ENCODE peak calls at places on chromosomes 13 and 19, in eight cellular contexts. K, E, Y, D, I, Z, V and X are unnamed samples.

GRCh38 chr19:37317403-37318209 is 53.3 kb upstream of the ZNF527 start:
- DNase-seq in K (peak), E (peak), Y (peak), D (peak), I (peak), Z (peak), V (peak), X (peak)

GRCh38 chr19:30664358-30665058 is 292.3 kb downstream of the ZNF536 start:
- DNase-seq in K (no peak), E (no peak), Y (peak), D (peak), I (peak), Z (no peak), V (peak), X (peak)

GRCh38 chr19:41276231-41276630 is 12.1 kb downstream of the HNRNPUL1 start:
- DNase-seq in K (no peak), E (no peak), Y (no peak), D (no peak), I (no peak), Z (no peak), V (peak), X (no peak)

GRCh38 chr19:44891016-44891882 is at the start of gene TOMM40:
- DNase-seq in K (peak), E (no peak), Y (peak), D (no peak), I (peak), Z (peak), V (no peak), X (no peak)

GRCh38 chr13:23671902-23672301 is 101.7 kb downstream of the TNFRSF19 start:
- DNase-seq in K (no peak), E (no peak), Y (no peak), D (no peak), I (no peak), Z (no peak), V (peak), X (no peak)

GRCh38 chr13:102295316-102296048 is 106.4 kb downstream of the FGF14 start:
- DNase-seq in K (no peak), E (no peak), Y (no peak), D (no peak), I (no peak), Z (no peak), V (peak), X (no peak)

GRCh38 chr19:10919352-10920287 is 8.8 kb downstream of the YIPF2 start:
- DNase-seq in K (no peak), E (no peak), Y (no peak), D (peak), I (no peak), Z (no peak), V (no peak), X (no peak)

GRCh38 chr13:96984061-96984508 is 10.2 kb downstream of the OXGR1 start:
- DNase-seq in K (peak), E (no peak), Y (peak), D (peak), I (peak), Z (no peak), V (no peak), X (no peak)

GRCh38 chr13:78606471-78607408 is 3.4 kb upstream of the POU4F1 start:
- DNase-seq in K (no peak), E (no peak), Y (no peak), D (peak), I (no peak), Z (no peak), V (no peak), X (no peak)

GRCh38 chr13:112616586-112617381 is 28.8 kb upstream of the TUBGCP3 start:
- DNase-seq in K (peak), E (no peak), Y (peak), D (peak), I (peak), Z (no peak), V (peak), X (no peak)

GRCh38 chr13:49098771-49099512 is 121.2 kb upstream of the MLNR start:
- DNase-seq in K (no peak), E (no peak), Y (no peak), D (no peak), I (no peak), Z (no peak), V (peak), X (no peak)

GRCh38 chr13:43297967-43298366 is 274.6 kb downstream of the DNAJC15 start:
- DNase-seq in K (no peak), E (no peak), Y (no peak), D (no peak), I (no peak), Z (no peak), V (no peak), X (no peak)

GRCh38 chr13:99404005-99404755 is 97.0 kb upstream of the GPR183 start:
- DNase-seq in K (no peak), E (no peak), Y (peak), D (no peak), I (peak), Z (no peak), V (no peak), X (no peak)

GRCh38 chr13:59664586-59664985 is 499.1 kb downstream of the DIAPH3 start:
- DNase-seq in K (no peak), E (no peak), Y (no peak), D (no peak), I (no peak), Z (no peak), V (no peak), X (no peak)

GRCh38 chr13:99542788-99543406 is 41.6 kb downstream of the TM9SF2 start:
- DNase-seq in K (no peak), E (peak), Y (peak), D (no peak), I (no peak), Z (peak), V (no peak), X (no peak)

GRCh38 chr19:11767633-11768133 is 883 bp downstream of the ZNF441 start:
- DNase-seq in K (peak), E (peak), Y (peak), D (no peak), I (peak), Z (peak), V (peak), X (peak)

GRCh38 chr19:11507370-11508078 is 1.9 kb upstream of the ZNF653 start:
- DNase-seq in K (no peak), E (no peak), Y (no peak), D (no peak), I (no peak), Z (no peak), V (no peak), X (no peak)

GRCh38 chr13:109509154-109509905 is 277.1 kb downstream of the IRS2 start:
- DNase-seq in K (no peak), E (no peak), Y (no peak), D (no peak), I (no peak), Z (no peak), V (peak), X (no peak)

GRCh38 chr19:33861950-33862349 is 65.3 kb downstream of the KCTD15 start:
- DNase-seq in K (no peak), E (no peak), Y (peak), D (no peak), I (no peak), Z (no peak), V (no peak), X (no peak)

GRCh38 chr13:110616103-110617101 is 1.1 kb downstream of the NAXD start:
- DNase-seq in K (peak), E (no peak), Y (peak), D (no peak), I (no peak), Z (peak), V (peak), X (no peak)

GRCh38 chr19:28744014-28744413 is 468.9 kb downstream of the UQCRFS1 start:
- DNase-seq in K (no peak), E (no peak), Y (no peak), D (no peak), I (no peak), Z (no peak), V (no peak), X (no peak)
- H3K27ac ChIP-seq in K (no peak), E (no peak), Y (no peak), D (no peak), I (no peak), Z (no peak), V (no peak), X (no peak)

GRCh38 chr19:4453232-4454179 is 4.1 kb downstream of the UBXN6 start:
- DNase-seq in K (no peak), E (no peak), Y (no peak), D (no peak), I (no peak), Z (no peak), V (no peak), X (no peak)
- H3K27ac ChIP-seq in K (no peak), E (no peak), Y (no peak), D (no peak), I (no peak), Z (no peak), V (no peak), X (no peak)

DNA sequence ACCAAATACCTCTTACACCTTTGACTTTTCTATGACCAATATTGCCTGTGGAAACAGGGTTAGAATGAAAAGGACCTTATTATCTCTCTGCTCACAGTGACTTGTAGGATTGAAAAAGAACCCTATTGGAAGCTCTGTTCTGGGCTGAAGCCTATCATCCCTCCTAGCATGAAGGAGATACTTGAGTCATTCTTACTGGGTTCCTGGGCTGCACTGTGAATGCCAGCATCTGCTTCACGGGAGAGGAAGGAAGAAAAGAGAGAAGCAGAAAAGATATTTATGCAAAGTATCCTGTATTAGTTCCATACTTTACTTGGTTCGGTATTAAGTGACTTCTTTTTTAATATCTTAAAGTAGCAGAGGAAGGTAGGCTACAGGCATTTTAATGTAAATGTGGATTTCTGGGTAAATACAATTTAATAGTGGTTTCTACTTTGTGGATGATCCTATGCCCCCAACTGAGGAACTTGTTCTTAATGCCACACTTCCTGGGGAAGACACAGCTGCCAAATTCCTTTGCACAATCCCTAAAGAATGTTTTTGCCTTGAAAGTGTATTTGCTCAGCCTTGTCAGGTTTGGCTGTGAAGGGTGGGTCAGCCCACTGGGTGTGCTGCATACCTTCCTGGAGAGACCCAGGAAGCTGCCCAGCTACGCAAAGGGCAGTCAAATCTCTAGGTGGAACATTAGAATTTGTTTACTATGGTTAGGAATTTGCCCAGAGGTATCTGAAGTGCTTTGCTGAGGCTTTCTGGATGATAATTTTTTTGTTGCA is 13.7 kb upstream of the SCEL start:
- DNase-seq in K (peak), E (no peak), Y (no peak), D (peak), I (no peak), Z (no peak), V (no peak), X (no peak)
- H3K27ac ChIP-seq in K (no peak), E (no peak), Y (no peak), D (no peak), I (no peak), Z (no peak), V (no peak), X (no peak)

GRCh38 chr13:90415902-90416301 is 931.6 kb upstream of the MIR17HG start:
- DNase-seq in K (no peak), E (no peak), Y (no peak), D (no peak), I (no peak), Z (no peak), V (no peak), X (no peak)

GRCh38 chr13:90412980-90413379 is 934.5 kb upstream of the MIR17HG start:
- DNase-seq in K (no peak), E (no peak), Y (no peak), D (no peak), I (no peak), Z (no peak), V (no peak), X (no peak)

GRCh38 chr13:90416519-90416918 is 931.0 kb upstream of the MIR17HG start:
- DNase-seq in K (no peak), E (no peak), Y (no peak), D (no peak), I (no peak), Z (no peak), V (peak), X (no peak)

GRCh38 chr13:90413548-90413947 is 933.9 kb upstream of the MIR17HG start:
- DNase-seq in K (no peak), E (no peak), Y (no peak), D (no peak), I (no peak), Z (no peak), V (no peak), X (no peak)

GRCh38 chr13:90414691-90415596 is 932.5 kb upstream of the MIR17HG start:
- DNase-seq in K (no peak), E (no peak), Y (no peak), D (no peak), I (no peak), Z (no peak), V (peak), X (no peak)
- H3K27ac ChIP-seq in K (no peak), E (no peak), Y (no peak), D (no peak), I (no peak), Z (no peak), V (no peak), X (no peak)

GRCh38 chr13:27379694-27380596 is 44.5 kb upstream of the GTF3A start:
- DNase-seq in K (no peak), E (peak), Y (no peak), D (peak), I (peak), Z (peak), V (no peak), X (no peak)
- H3K27ac ChIP-seq in K (no peak), E (no peak), Y (no peak), D (no peak), I (no peak), Z (no peak), V (no peak), X (no peak)

DNA sequence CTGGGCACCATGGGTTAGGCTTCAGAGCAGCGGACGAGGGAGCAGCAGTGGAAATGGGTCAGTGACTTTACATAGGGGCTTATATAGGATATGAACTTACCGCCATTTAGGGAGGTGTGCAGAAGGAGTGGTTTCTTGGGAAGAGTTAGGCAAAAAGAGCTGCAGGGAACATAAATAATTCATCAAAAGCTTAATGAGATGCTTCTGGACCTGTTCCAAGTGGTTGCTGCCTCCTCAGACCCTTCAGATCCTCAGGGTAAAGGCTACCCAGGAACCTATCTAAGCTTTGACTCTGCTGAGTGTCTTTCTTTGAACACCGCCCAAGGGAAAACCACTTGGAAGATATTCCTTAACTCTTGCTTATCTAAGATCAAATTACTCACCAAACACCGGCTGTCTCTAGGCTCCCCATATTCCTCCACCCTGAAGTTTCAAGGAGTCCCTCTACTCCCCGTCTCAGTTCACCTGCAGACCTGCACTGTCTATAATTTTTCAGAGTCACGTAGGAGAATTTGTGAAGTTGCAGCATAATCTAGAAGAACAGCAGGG is at the start of gene IGFL4:
- DNase-seq in K (no peak), E (no peak), Y (no peak), D (no peak), I (no peak), Z (no peak), V (peak), X (no peak)
- H3K27ac ChIP-seq in K (no peak), E (no peak), Y (no peak), D (no peak), I (no peak), Z (no peak), V (no peak), X (no peak)

GRCh38 chr19:49911381-49912145 is 14.9 kb upstream of the IL4I1 start:
- DNase-seq in K (no peak), E (peak), Y (no peak), D (no peak), I (no peak), Z (no peak), V (no peak), X (no peak)

GRCh38 chr19:49910179-49910578 is 13.5 kb upstream of the IL4I1 start:
- DNase-seq in K (no peak), E (no peak), Y (no peak), D (no peak), I (no peak), Z (no peak), V (no peak), X (no peak)

GRCh38 chr19:49908480-49909420 is 12.1 kb upstream of the IL4I1 start:
- DNase-seq in K (no peak), E (no peak), Y (no peak), D (no peak), I (no peak), Z (no peak), V (no peak), X (no peak)

GRCh38 chr19:49907745-49908446 is 11.2 kb upstream of the IL4I1 start:
- DNase-seq in K (no peak), E (no peak), Y (no peak), D (no peak), I (no peak), Z (no peak), V (no peak), X (no peak)

GRCh38 chr19:49906879-49907564 is 10.3 kb upstream of the IL4I1 start:
- DNase-seq in K (no peak), E (peak), Y (no peak), D (no peak), I (no peak), Z (no peak), V (no peak), X (no peak)
- H3K27ac ChIP-seq in K (no peak), E (peak), Y (no peak), D (no peak), I (no peak), Z (no peak), V (no peak), X (no peak)

GRCh38 chr19:12783849-12784393 is 7.4 kb upstream of the JUNB start:
- DNase-seq in K (peak), E (no peak), Y (peak), D (no peak), I (no peak), Z (no peak), V (no peak), X (peak)
- H3K27ac ChIP-seq in K (peak), E (peak), Y (peak), D (no peak), I (peak), Z (peak), V (peak), X (peak)